ENCODE peak calls at places on chromosome 10, in six cellular contexts. One of them, this sample, is unnamed.

GRCh38 chr10:31322647-31323046 is 3.6 kb downstream of the ZEB1 start:
- DNase-seq in stimulated activated CD4-positive, alpha-beta T cell treated with anti-CD3 and anti-CD28 coated beads, Interleukin-15, amount 100 ng/mL, for 1 hour: no peak
- DNase-seq in EL: no peak
- DNase-seq in amniotic epithelial cell: no peak
- DNase-seq in T-helper 1 cell: peak; percentile 32
- DNase-seq in T-helper 2 cell: no peak
- DNase-seq in this sample: peak; percentile 26

GRCh38 chr10:112307631-112308502 is 24.7 kb downstream of the TECTB start:
- DNase-seq in T-helper 2 cell: no peak
- DNase-seq in stimulated activated CD4-positive, alpha-beta T cell treated with anti-CD3 and anti-CD28 coated beads, Interleukin-15, amount 100 ng/mL, for 1 hour: peak; percentile 5
- DNase-seq in amniotic epithelial cell: peak; percentile 42
- DNase-seq in EL: peak; percentile 53
- DNase-seq in T-helper 1 cell: peak; percentile 29
- DNase-seq in this sample: peak; percentile 63

GRCh38 chr10:133141144-133141962 is 18.7 kb upstream of the KNDC1 start:
- DNase-seq in amniotic epithelial cell: no peak
- DNase-seq in T-helper 2 cell: no peak
- DNase-seq in stimulated activated CD4-positive, alpha-beta T cell treated with anti-CD3 and anti-CD28 coated beads, Interleukin-15, amount 100 ng/mL, for 1 hour: no peak
- DNase-seq in EL: no peak
- DNase-seq in T-helper 1 cell: no peak
- DNase-seq in this sample: no peak

GRCh38 chr10:10591682-10592412 is 425.8 kb upstream of the CELF2 start:
- DNase-seq in T-helper 1 cell: no peak
- DNase-seq in amniotic epithelial cell: no peak
- DNase-seq in stimulated activated CD4-positive, alpha-beta T cell treated with anti-CD3 and anti-CD28 coated beads, Interleukin-15, amount 100 ng/mL, for 1 hour: no peak
- DNase-seq in T-helper 2 cell: no peak
- DNase-seq in EL: no peak
- DNase-seq in this sample: no peak

GRCh38 chr10:72061491-72061890 is 26.9 kb downstream of the SPOCK2 start:
- DNase-seq in EL: no peak
- DNase-seq in stimulated activated CD4-positive, alpha-beta T cell treated with anti-CD3 and anti-CD28 coated beads, Interleukin-15, amount 100 ng/mL, for 1 hour: no peak
- DNase-seq in T-helper 1 cell: no peak
- DNase-seq in T-helper 2 cell: no peak
- DNase-seq in amniotic epithelial cell: no peak
- DNase-seq in this sample: no peak

GRCh38 chr10:131850490-131850880 is 50.3 kb upstream of the PPP2R2D start:
- DNase-seq in stimulated activated CD4-positive, alpha-beta T cell treated with anti-CD3 and anti-CD28 coated beads, Interleukin-15, amount 100 ng/mL, for 1 hour: no peak
- DNase-seq in T-helper 2 cell: no peak
- DNase-seq in EL: peak; percentile 6
- DNase-seq in T-helper 1 cell: no peak
- DNase-seq in amniotic epithelial cell: peak; percentile 1
- DNase-seq in this sample: peak; percentile 6

GRCh38 chr10:86336341-86336740 is 30.3 kb downstream of the GRID1 start:
- DNase-seq in amniotic epithelial cell: no peak
- DNase-seq in EL: no peak
- DNase-seq in stimulated activated CD4-positive, alpha-beta T cell treated with anti-CD3 and anti-CD28 coated beads, Interleukin-15, amount 100 ng/mL, for 1 hour: no peak
- DNase-seq in T-helper 2 cell: no peak
- DNase-seq in T-helper 1 cell: no peak
- DNase-seq in this sample: no peak

GRCh38 chr10:114075093-114075492 is 31.4 kb downstream of the ADRB1 start:
- DNase-seq in stimulated activated CD4-positive, alpha-beta T cell treated with anti-CD3 and anti-CD28 coated beads, Interleukin-15, amount 100 ng/mL, for 1 hour: no peak
- DNase-seq in EL: no peak
- DNase-seq in T-helper 1 cell: no peak
- DNase-seq in amniotic epithelial cell: no peak
- DNase-seq in T-helper 2 cell: no peak
- DNase-seq in this sample: no peak

GRCh38 chr10:119139464-119140067 is 25.9 kb downstream of the SFXN4 start:
- DNase-seq in EL: peak; percentile 45
- DNase-seq in amniotic epithelial cell: peak; percentile 49
- DNase-seq in T-helper 1 cell: peak; percentile 65
- DNase-seq in stimulated activated CD4-positive, alpha-beta T cell treated with anti-CD3 and anti-CD28 coated beads, Interleukin-15, amount 100 ng/mL, for 1 hour: peak; percentile 23
- DNase-seq in T-helper 2 cell: no peak
- DNase-seq in this sample: peak; percentile 46

GRCh38 chr10:56091872-56092271 is 269.2 kb downstream of the ZWINT start:
- DNase-seq in EL: no peak
- DNase-seq in T-helper 2 cell: no peak
- DNase-seq in amniotic epithelial cell: no peak
- DNase-seq in T-helper 1 cell: no peak
- DNase-seq in stimulated activated CD4-positive, alpha-beta T cell treated with anti-CD3 and anti-CD28 coated beads, Interleukin-15, amount 100 ng/mL, for 1 hour: no peak
- DNase-seq in this sample: no peak

GRCh38 chr10:93861825-93862224 is 32.0 kb upstream of the SLC35G1 start:
- DNase-seq in EL: no peak
- DNase-seq in stimulated activated CD4-positive, alpha-beta T cell treated with anti-CD3 and anti-CD28 coated beads, Interleukin-15, amount 100 ng/mL, for 1 hour: no peak
- DNase-seq in amniotic epithelial cell: no peak
- DNase-seq in T-helper 1 cell: no peak
- DNase-seq in T-helper 2 cell: no peak
- DNase-seq in this sample: no peak

GRCh38 chr10:3525832-3526449 is 259.1 kb downstream of the KLF6 start:
- DNase-seq in T-helper 1 cell: no peak
- DNase-seq in amniotic epithelial cell: peak; percentile 97
- DNase-seq in T-helper 2 cell: no peak
- DNase-seq in stimulated activated CD4-positive, alpha-beta T cell treated with anti-CD3 and anti-CD28 coated beads, Interleukin-15, amount 100 ng/mL, for 1 hour: no peak
- DNase-seq in EL: peak; percentile 96
- DNase-seq in this sample: peak; percentile 98

GRCh38 chr10:52783726-52784125 is 11.1 kb upstream of the MBL2 start:
- DNase-seq in amniotic epithelial cell: no peak
- DNase-seq in stimulated activated CD4-positive, alpha-beta T cell treated with anti-CD3 and anti-CD28 coated beads, Interleukin-15, amount 100 ng/mL, for 1 hour: no peak
- DNase-seq in T-helper 1 cell: no peak
- DNase-seq in T-helper 2 cell: no peak
- DNase-seq in EL: no peak
- DNase-seq in this sample: no peak

GRCh38 chr10:22740180-22740579 is 25.8 kb upstream of the PIP4K2A start:
- DNase-seq in stimulated activated CD4-positive, alpha-beta T cell treated with anti-CD3 and anti-CD28 coated beads, Interleukin-15, amount 100 ng/mL, for 1 hour: no peak
- DNase-seq in amniotic epithelial cell: no peak
- DNase-seq in T-helper 2 cell: no peak
- DNase-seq in EL: peak; percentile 19
- DNase-seq in T-helper 1 cell: no peak
- DNase-seq in this sample: peak; percentile 15

GRCh38 chr10:122176232-122176865 is 94.7 kb upstream of the BTBD16 start:
- DNase-seq in T-helper 1 cell: no peak
- DNase-seq in stimulated activated CD4-positive, alpha-beta T cell treated with anti-CD3 and anti-CD28 coated beads, Interleukin-15, amount 100 ng/mL, for 1 hour: no peak
- DNase-seq in T-helper 2 cell: no peak
- DNase-seq in amniotic epithelial cell: no peak
- DNase-seq in EL: no peak
- DNase-seq in this sample: peak; percentile 31

GRCh38 chr10:681670-682318 is 7.7 kb downstream of the DIP2C start:
- DNase-seq in EL: peak; percentile 87
- DNase-seq in T-helper 2 cell: no peak
- DNase-seq in stimulated activated CD4-positive, alpha-beta T cell treated with anti-CD3 and anti-CD28 coated beads, Interleukin-15, amount 100 ng/mL, for 1 hour: no peak
- DNase-seq in amniotic epithelial cell: peak; percentile 14
- DNase-seq in T-helper 1 cell: no peak
- DNase-seq in this sample: peak; percentile 88